ENCODE peak calls at places on chromosome 21, in five cellular contexts. One of them, this sample, is unnamed. For H3K4me1, the result is how much of the 10 kb centered on the place peaks cover.

GRCh38 chr21:34360488-34361241 is 3.1 kb upstream of the KCNE2 start:
- DNase-seq in right atrium auricular region: peak
- DNase-seq in body of pancreas: no peak
- DNase-seq in tibial nerve: no peak
- DNase-seq in GM12878: no peak
- DNase-seq in this sample: peak

GRCh38 chr21:16004121-16004520 is 274.3 kb downstream of the USP25 start:
- DNase-seq in body of pancreas: no peak
- DNase-seq in right atrium auricular region: no peak
- DNase-seq in GM12878: no peak
- DNase-seq in tibial nerve: no peak
- DNase-seq in this sample: no peak

GRCh38 chr21:34882719-34883131 is 166.4 kb downstream of the RUNX1 start:
- DNase-seq in body of pancreas: no peak
- DNase-seq in tibial nerve: no peak
- DNase-seq in GM12878: no peak
- DNase-seq in right atrium auricular region: no peak
- DNase-seq in this sample: no peak

GRCh38 chr21:31276663-31277062 is 67.4 kb downstream of the TIAM1 start:
- DNase-seq in right atrium auricular region: no peak
- DNase-seq in tibial nerve: no peak
- DNase-seq in body of pancreas: no peak
- DNase-seq in GM12878: no peak
- DNase-seq in this sample: no peak

GRCh38 chr21:38773108-38774061 is 32.3 kb upstream of the ETS2 start:
- DNase-seq in body of pancreas: no peak
- DNase-seq in right atrium auricular region: peak
- DNase-seq in GM12878: no peak
- DNase-seq in tibial nerve: peak
- DNase-seq in this sample: peak

GRCh38 chr21:19553930-19554615 is 1150.5 kb upstream of the TMPRSS15 start:
- DNase-seq in tibial nerve: no peak
- DNase-seq in GM12878: no peak
- DNase-seq in body of pancreas: no peak
- DNase-seq in right atrium auricular region: no peak
- DNase-seq in this sample: no peak

GRCh38 chr21:38350681-38351080 is 93.9 kb downstream of the KCNJ15 start:
- DNase-seq in body of pancreas: no peak
- DNase-seq in GM12878: no peak
- DNase-seq in right atrium auricular region: no peak
- DNase-seq in tibial nerve: no peak
- DNase-seq in this sample: no peak

GRCh38 chr21:21860888-21861287 is 862.7 kb downstream of the NCAM2 start:
- DNase-seq in body of pancreas: no peak
- DNase-seq in GM12878: no peak
- DNase-seq in right atrium auricular region: no peak
- DNase-seq in tibial nerve: no peak
- DNase-seq in this sample: no peak

GRCh38 chr21:19523731-19524130 is 1120.1 kb upstream of the TMPRSS15 start:
- DNase-seq in right atrium auricular region: no peak
- DNase-seq in GM12878: no peak
- DNase-seq in body of pancreas: no peak
- DNase-seq in tibial nerve: no peak
- DNase-seq in this sample: no peak

GRCh38 chr21:34983680-34984086 is 65.4 kb downstream of the RUNX1 start:
- DNase-seq in GM12878: no peak
- DNase-seq in body of pancreas: no peak
- DNase-seq in tibial nerve: no peak
- DNase-seq in right atrium auricular region: no peak
- DNase-seq in this sample: no peak

GRCh38 chr21:32424674-32425073 is 12.2 kb downstream of the EVA1C start:
- DNase-seq in right atrium auricular region: no peak
- DNase-seq in GM12878: no peak
- DNase-seq in body of pancreas: no peak
- DNase-seq in tibial nerve: no peak
- DNase-seq in this sample: no peak

GRCh38 chr21:33374080-33374873 is 28.9 kb upstream of the IFNGR2 start:
- DNase-seq in body of pancreas: peak
- DNase-seq in tibial nerve: no peak
- DNase-seq in GM12878: no peak
- DNase-seq in right atrium auricular region: no peak
- DNase-seq in this sample: no peak

GRCh38 chr21:28283652-28284490 is 708.8 kb downstream of the LTN1 start:
- DNase-seq in right atrium auricular region: no peak
- DNase-seq in tibial nerve: no peak
- DNase-seq in body of pancreas: peak
- DNase-seq in GM12878: no peak
- DNase-seq in this sample: no peak

GRCh38 chr21:14768042-14768441 is 221.9 kb upstream of the SAMSN1 start:
- DNase-seq in tibial nerve: no peak
- DNase-seq in body of pancreas: no peak
- DNase-seq in GM12878: no peak
- DNase-seq in right atrium auricular region: no peak
- DNase-seq in this sample: no peak

GRCh38 chr21:35062016-35062415 is 12.9 kb upstream of the RUNX1 start:
- DNase-seq in right atrium auricular region: no peak
- DNase-seq in body of pancreas: no peak
- DNase-seq in tibial nerve: no peak
- DNase-seq in GM12878: no peak
- DNase-seq in this sample: no peak

GRCh38 chr21:32554832-32555436 is 30.4 kb downstream of the TCP10L start:
- DNase-seq in right atrium auricular region: no peak
- DNase-seq in tibial nerve: no peak
- DNase-seq in GM12878: no peak
- DNase-seq in body of pancreas: no peak
- DNase-seq in this sample: no peak

GRCh38 chr21:37945036-37945435 is 28.8 kb upstream of the KCNJ6 start:
- DNase-seq in body of pancreas: no peak
- DNase-seq in tibial nerve: no peak
- DNase-seq in right atrium auricular region: no peak
- DNase-seq in GM12878: no peak
- DNase-seq in this sample: no peak

GRCh38 chr21:27636671-27637070 is 669.8 kb upstream of the ADAMTS5 start:
- DNase-seq in tibial nerve: no peak
- DNase-seq in right atrium auricular region: no peak
- DNase-seq in body of pancreas: no peak
- DNase-seq in GM12878: no peak
- DNase-seq in this sample: no peak

GRCh38 chr21:30340714-30341573 is 3.5 kb upstream of the KRTAP27-1 start:
- DNase-seq in body of pancreas: peak
- DNase-seq in GM12878: no peak
- DNase-seq in tibial nerve: no peak
- DNase-seq in right atrium auricular region: no peak
- DNase-seq in this sample: no peak

GRCh38 chr21:35367558-35367957 is 318.5 kb upstream of the RUNX1 start:
- DNase-seq in tibial nerve: no peak
- DNase-seq in body of pancreas: no peak
- DNase-seq in GM12878: no peak
- DNase-seq in right atrium auricular region: no peak
- DNase-seq in this sample: no peak

GRCh38 chr21:17441370-17441769 is 71.5 kb upstream of the CXADR start:
- DNase-seq in body of pancreas: peak
- DNase-seq in GM12878: no peak
- DNase-seq in tibial nerve: no peak
- DNase-seq in right atrium auricular region: no peak
- DNase-seq in this sample: no peak

GRCh38 chr21:34702341-34702807 is 33.6 kb downstream of the CLIC6 start:
- DNase-seq in body of pancreas: peak
- DNase-seq in GM12878: no peak
- DNase-seq in tibial nerve: no peak
- DNase-seq in right atrium auricular region: peak
- DNase-seq in this sample: peak

GRCh38 chr21:32412998-32413504 is 545 bp downstream of the EVA1C start:
- DNase-seq in right atrium auricular region: peak
- DNase-seq in body of pancreas: peak
- DNase-seq in tibial nerve: peak
- DNase-seq in GM12878: no peak
- DNase-seq in this sample: no peak

GRCh38 chr21:18772404-18772803 is 368.8 kb upstream of the TMPRSS15 start:
- DNase-seq in tibial nerve: no peak
- DNase-seq in body of pancreas: no peak
- DNase-seq in right atrium auricular region: no peak
- DNase-seq in GM12878: no peak
- DNase-seq in this sample: no peak

GRCh38 chr21:34881421-34881820 is 167.7 kb downstream of the RUNX1 start:
- DNase-seq in tibial nerve: no peak
- DNase-seq in body of pancreas: no peak
- DNase-seq in GM12878: no peak
- DNase-seq in right atrium auricular region: no peak
- DNase-seq in this sample: no peak

GRCh38 chr21:41763398-41763931 is 3.4 kb downstream of the RIPK4 start:
- DNase-seq in tibial nerve: no peak
- DNase-seq in right atrium auricular region: no peak
- DNase-seq in GM12878: no peak
- DNase-seq in body of pancreas: peak
- DNase-seq in this sample: no peak

GRCh38 chr21:41765393-41765950 is 1.4 kb downstream of the RIPK4 start:
- DNase-seq in body of pancreas: no peak
- DNase-seq in GM12878: no peak
- DNase-seq in right atrium auricular region: no peak
- DNase-seq in tibial nerve: no peak
- DNase-seq in this sample: no peak

GRCh38 chr21:41766051-41766882 is 585 bp downstream of the RIPK4 start:
- DNase-seq in tibial nerve: no peak
- DNase-seq in body of pancreas: peak
- DNase-seq in right atrium auricular region: no peak
- DNase-seq in GM12878: no peak
- DNase-seq in this sample: peak

GRCh38 chr21:41763996-41764395 is 2.9 kb downstream of the RIPK4 start:
- DNase-seq in body of pancreas: peak
- DNase-seq in tibial nerve: no peak
- DNase-seq in right atrium auricular region: no peak
- DNase-seq in GM12878: no peak
- DNase-seq in this sample: no peak

DNA sequence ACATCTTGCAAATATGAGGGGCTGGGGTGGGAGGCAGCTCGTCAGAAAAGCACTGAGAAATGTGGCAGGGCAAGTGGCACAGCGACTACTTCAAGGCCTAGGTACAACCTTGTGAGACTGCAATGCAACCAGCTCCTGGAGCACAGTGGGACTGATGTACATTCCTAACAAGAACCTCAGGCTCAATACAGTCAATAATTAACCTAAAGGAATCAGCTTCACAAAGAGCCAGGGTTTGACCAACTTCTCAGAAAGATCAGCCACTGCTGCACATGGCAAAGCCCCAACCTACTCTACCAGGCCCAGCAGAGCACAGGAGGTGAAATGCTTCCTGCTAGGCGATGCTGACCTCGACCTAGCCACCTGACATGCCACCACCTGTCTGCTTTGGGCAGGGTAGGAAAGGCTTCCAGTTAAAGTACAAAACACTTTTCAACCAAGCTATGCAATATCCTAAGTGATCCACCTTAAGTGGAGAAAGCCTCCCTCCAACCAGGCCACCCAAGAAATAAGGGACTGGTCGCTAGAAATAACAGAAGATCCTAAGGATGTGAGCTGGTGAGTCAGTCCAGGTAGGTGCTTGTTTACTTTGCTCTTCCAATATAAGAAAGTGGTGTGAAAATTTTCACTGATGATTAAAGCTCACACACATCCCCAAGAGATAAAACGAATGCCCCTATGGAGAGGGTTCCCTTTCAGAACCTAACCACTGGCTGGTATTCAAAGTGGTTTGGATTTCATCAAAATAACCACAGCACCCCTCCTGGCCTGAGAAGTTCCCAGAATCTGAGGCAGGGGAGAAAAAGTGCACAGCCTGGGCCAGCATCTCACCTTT is 2.1 kb downstream of the RIPK4 start:
- DNase-seq in GM12878: no peak
- DNase-seq in body of pancreas: peak
- DNase-seq in tibial nerve: no peak
- DNase-seq in right atrium auricular region: no peak
- DNase-seq in this sample: no peak
- H3K4me1 ChIP-seq in GM12878: under half
- H3K4me1 ChIP-seq in body of pancreas: half or more
- H3K4me1 ChIP-seq in tibial nerve: under half
- H3K4me1 ChIP-seq in right atrium auricular region: half or more
- H3K4me1 ChIP-seq in this sample: under half

GRCh38 chr21:45421846-45422775 is 17.1 kb downstream of the COL18A1 start:
- DNase-seq in body of pancreas: peak
- DNase-seq in right atrium auricular region: no peak
- DNase-seq in GM12878: no peak
- DNase-seq in tibial nerve: no peak
- DNase-seq in this sample: peak
- H3K4me1 ChIP-seq in body of pancreas: half or more
- H3K4me1 ChIP-seq in right atrium auricular region: half or more
- H3K4me1 ChIP-seq in GM12878: under half
- H3K4me1 ChIP-seq in tibial nerve: under half
- H3K4me1 ChIP-seq in this sample: half or more

GRCh38 chr21:42655797-42656770 is 2.7 kb downstream of the PDE9A start:
- DNase-seq in right atrium auricular region: no peak
- DNase-seq in GM12878: no peak
- DNase-seq in body of pancreas: no peak
- DNase-seq in tibial nerve: no peak
- DNase-seq in this sample: no peak

GRCh38 chr21:42653492-42654061 is at the start of gene PDE9A:
- DNase-seq in right atrium auricular region: no peak
- DNase-seq in GM12878: no peak
- DNase-seq in body of pancreas: peak
- DNase-seq in tibial nerve: no peak
- DNase-seq in this sample: no peak

GRCh38 chr21:42652527-42653491 is 612 bp upstream of the PDE9A start:
- DNase-seq in body of pancreas: peak
- DNase-seq in tibial nerve: peak
- DNase-seq in GM12878: no peak
- DNase-seq in right atrium auricular region: peak
- DNase-seq in this sample: peak

GRCh38 chr21:42654913-42655796 is 1.7 kb downstream of the PDE9A start:
- DNase-seq in right atrium auricular region: no peak
- DNase-seq in tibial nerve: no peak
- DNase-seq in GM12878: no peak
- DNase-seq in body of pancreas: no peak
- DNase-seq in this sample: no peak

GRCh38 chr21:42654179-42654912 is 925 bp downstream of the PDE9A start:
- DNase-seq in right atrium auricular region: no peak
- DNase-seq in body of pancreas: no peak
- DNase-seq in tibial nerve: no peak
- DNase-seq in GM12878: no peak
- DNase-seq in this sample: no peak
- H3K4me1 ChIP-seq in right atrium auricular region: under half
- H3K4me1 ChIP-seq in body of pancreas: under half
- H3K4me1 ChIP-seq in tibial nerve: under half
- H3K4me1 ChIP-seq in GM12878: under half
- H3K4me1 ChIP-seq in this sample: under half

DNA sequence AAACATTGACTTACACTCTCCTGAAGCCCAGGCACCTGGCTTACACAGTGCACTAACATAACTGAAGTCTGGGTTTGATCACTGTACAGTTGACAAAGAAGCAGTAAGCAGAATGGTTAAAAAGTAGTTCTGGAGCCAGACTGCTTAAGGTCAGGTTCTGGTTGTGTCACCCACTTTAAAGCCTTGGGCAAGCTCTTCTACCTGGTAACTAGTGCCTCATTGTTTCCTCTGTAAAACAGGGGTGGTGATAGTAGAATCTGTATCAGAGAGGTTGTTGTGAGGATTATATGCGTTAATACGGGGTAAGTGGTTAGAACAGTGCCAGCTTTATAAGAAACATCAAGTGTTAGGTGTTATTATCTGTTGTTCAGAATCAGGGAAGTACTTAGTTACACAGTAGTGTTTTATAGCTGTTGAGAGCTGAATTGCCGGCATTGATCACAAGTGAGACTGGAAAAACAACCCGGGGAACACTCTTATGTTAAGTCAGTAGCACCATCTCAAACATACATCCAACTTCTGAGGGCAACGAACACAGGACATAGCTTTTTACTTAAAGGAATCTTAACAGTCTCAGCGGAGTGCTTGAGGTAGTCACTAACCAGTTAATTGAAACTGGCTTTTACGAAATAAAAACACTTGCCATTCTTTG is 3.7 kb downstream of the BACH1 start:
- DNase-seq in tibial nerve: no peak
- DNase-seq in GM12878: no peak
- DNase-seq in right atrium auricular region: no peak
- DNase-seq in body of pancreas: no peak
- DNase-seq in this sample: no peak
- H3K4me1 ChIP-seq in tibial nerve: under half
- H3K4me1 ChIP-seq in GM12878: under half
- H3K4me1 ChIP-seq in right atrium auricular region: half or more
- H3K4me1 ChIP-seq in body of pancreas: half or more
- H3K4me1 ChIP-seq in this sample: under half

This sample was measured in ascending aorta.